ENCODE peak calls at places on chromosomes 7 and 10, in five cellular contexts. X is ovary, Q is heart left ventricle, B is body of pancreas, C is IMR-90. U is an unnamed sample. For H3K4me1, the result is how much of the 10 kb centered on the place peaks cover.

GRCh38 chr10:85139124-85139523 is 810.7 kb downstream of the CCSER2 start:
- DNase-seq in X (no peak), Q (no peak), B (no peak), C (no peak), U (no peak)

GRCh38 chr7:19772858-19773337 is 519 bp downstream of the TMEM196 start:
- DNase-seq in X (no peak), Q (no peak), B (peak), C (peak), U (no peak)

GRCh38 chr7:101265622-101266516 is 21.0 kb upstream of the FIS1 start:
- DNase-seq in X (no peak), Q (no peak), B (no peak), C (no peak), U (no peak)

GRCh38 chr7:25359471-25360059 is 131.3 kb upstream of the NPVF start:
- DNase-seq in X (no peak), Q (no peak), B (no peak), C (no peak), U (no peak)

GRCh38 chr7:145665499-145666258 is 450.9 kb upstream of the CNTNAP2 start:
- DNase-seq in X (no peak), Q (no peak), B (no peak), C (no peak), U (no peak)

GRCh38 chr7:13874783-13875182 is 114.7 kb downstream of the ETV1 start:
- DNase-seq in X (no peak), Q (no peak), B (no peak), C (peak), U (no peak)

GRCh38 chr10:30782543-30783461 is 153.2 kb upstream of the LYZL2 start:
- DNase-seq in X (no peak), Q (peak), B (no peak), C (peak), U (no peak)

GRCh38 chr7:46871516-46871915 is 710.4 kb downstream of the TNS3 start:
- DNase-seq in X (no peak), Q (no peak), B (no peak), C (no peak), U (no peak)

GRCh38 chr10:21340341-21340740 is 185.1 kb downstream of the SKIDA1 start:
- DNase-seq in X (no peak), Q (no peak), B (no peak), C (no peak), U (no peak)

GRCh38 chr10:50552308-50552707 is 71.4 kb downstream of the SGMS1 start:
- DNase-seq in X (no peak), Q (no peak), B (no peak), C (peak), U (no peak)

GRCh38 chr10:58511765-58512469 is 755 bp upstream of the BICC1 start:
- DNase-seq in X (peak), Q (peak), B (peak), C (peak), U (peak)

GRCh38 chr10:77049896-77050295 is 587.7 kb downstream of the KCNMA1 start:
- DNase-seq in X (no peak), Q (no peak), B (no peak), C (peak), U (no peak)

GRCh38 chr10:96614515-96614914 is 27.7 kb upstream of the TM9SF3 start:
- DNase-seq in X (no peak), Q (no peak), B (no peak), C (peak), U (no peak)

GRCh38 chr7:44100458-44101303 is 3.5 kb upstream of the AEBP1 start:
- DNase-seq in X (peak), Q (no peak), B (no peak), C (peak), U (no peak)

GRCh38 chr7:44101304-44101965 is 2.7 kb upstream of the AEBP1 start:
- DNase-seq in X (no peak), Q (no peak), B (no peak), C (no peak), U (no peak)

GRCh38 chr7:44103566-44103940 is 592 bp upstream of the AEBP1 start:
- DNase-seq in X (no peak), Q (no peak), B (no peak), C (no peak), U (no peak)

GRCh38 chr7:44102846-44103565 is 1.1 kb upstream of the AEBP1 start:
- DNase-seq in X (no peak), Q (no peak), B (no peak), C (no peak), U (no peak)

DNA sequence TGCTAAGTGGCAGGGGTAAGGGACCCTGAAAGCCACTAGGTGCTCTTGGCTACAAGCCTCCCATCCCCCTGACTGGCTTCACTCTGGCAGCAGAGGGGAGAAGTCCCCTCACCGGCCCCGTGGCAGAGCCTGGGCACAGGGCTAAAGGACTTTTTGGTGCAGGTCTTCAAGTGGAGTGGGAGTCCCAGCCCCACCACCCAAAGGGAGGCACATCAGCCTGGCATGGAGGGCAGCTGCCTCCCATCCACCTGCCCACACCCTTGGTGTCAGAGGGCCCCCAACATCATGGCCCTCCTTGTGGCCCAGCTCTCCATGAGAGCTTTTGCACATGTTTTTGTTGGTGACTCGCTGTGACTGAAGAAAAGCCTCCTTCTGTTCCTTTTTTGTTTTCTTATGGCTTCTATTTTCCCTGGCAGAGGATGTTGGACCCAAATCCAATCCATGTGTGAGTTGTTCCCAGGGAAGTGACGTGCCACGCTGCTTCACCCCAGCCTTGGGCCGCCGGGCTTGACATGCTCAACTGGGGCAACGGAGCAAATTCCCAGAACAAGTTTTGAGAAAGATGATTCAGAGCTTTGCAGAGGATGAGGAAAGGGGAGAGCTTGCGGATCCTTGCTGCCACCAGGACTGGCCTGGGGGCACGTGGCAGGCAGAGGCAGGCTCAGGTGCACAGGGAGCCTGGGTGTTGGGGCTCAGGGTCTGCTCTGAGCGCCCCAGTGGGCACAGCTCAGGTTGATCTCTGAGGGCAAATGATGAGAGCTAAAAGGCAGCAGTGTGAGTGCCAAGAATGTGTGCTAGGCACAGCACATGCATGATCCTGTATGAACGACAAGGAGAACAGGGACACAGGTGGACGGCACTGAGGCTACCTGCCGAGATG is 1.9 kb upstream of the AEBP1 start:
- DNase-seq in X (no peak), Q (no peak), B (no peak), C (peak), U (no peak)
- H3K4me1 ChIP-seq in X (under half), Q (half or more), B (under half), C (under half), U (under half)

GRCh38 chr10:106082865-106083264 is 1081.6 kb downstream of the SORCS1 start:
- DNase-seq in X (no peak), Q (no peak), B (no peak), C (no peak), U (no peak)

GRCh38 chr10:106089855-106090254 is 1074.7 kb downstream of the SORCS1 start:
- DNase-seq in X (no peak), Q (no peak), B (no peak), C (no peak), U (no peak)

GRCh38 chr10:106083572-106083971 is 1080.9 kb downstream of the SORCS1 start:
- DNase-seq in X (no peak), Q (no peak), B (no peak), C (no peak), U (no peak)

GRCh38 chr10:106086391-106086790 is 1078.1 kb downstream of the SORCS1 start:
- DNase-seq in X (no peak), Q (no peak), B (no peak), C (no peak), U (no peak)
- TF ChIP-seq CTCF in X (no peak), Q (no peak), B (no peak), C (no peak), U (no peak)

DNA sequence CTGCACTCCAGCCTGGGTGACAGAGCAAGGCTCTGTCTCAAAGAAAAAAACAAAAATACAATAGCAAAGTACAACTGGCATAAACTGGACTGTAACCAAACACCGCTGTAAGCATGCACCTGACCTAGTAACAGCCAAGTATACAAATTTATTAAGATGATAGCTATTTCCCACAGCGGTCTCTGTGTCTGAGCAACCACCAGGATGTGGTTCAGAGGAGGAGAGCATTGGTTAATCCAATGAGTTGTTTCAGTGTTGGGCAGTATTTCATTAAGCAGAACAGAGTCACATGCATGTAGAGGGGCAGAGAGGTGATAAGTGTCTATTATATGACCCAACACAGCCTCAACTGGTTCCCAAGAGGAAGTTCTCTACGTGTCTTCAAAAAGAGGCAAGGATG is 4.0 kb downstream of the SLC16A12 start:
- DNase-seq in X (no peak), Q (no peak), B (no peak), C (no peak), U (no peak)
- TF ChIP-seq POLR2A in X (no peak), Q (no peak), B (no peak), C (no peak), U (no peak)

GRCh38 chr10:110304780-110305421 is at the start of gene SMNDC1:
- DNase-seq in X (peak), Q (peak), B (peak), C (peak), U (peak)
- H3K4me1 ChIP-seq in X (under half), Q (under half), B (under half), C (under half), U (under half)

DNA sequence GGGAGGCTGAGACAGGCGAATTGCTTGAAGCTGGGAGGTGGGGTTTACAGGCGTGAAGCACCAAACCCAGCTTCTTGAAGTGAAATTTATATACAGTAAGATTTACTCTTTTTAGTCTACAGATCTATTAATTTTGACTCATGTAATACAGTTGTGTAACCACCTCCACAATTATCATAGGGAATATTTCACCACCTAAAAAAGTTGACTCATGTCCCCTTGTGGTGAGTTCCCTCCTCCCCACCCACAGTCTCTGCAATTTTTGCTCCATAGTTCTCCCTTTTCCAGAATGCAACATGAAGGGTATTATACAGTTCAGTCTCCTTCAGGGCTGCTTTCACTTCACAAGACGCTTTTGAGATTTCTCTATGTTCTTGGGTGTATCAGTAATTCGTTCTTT is 156.8 kb downstream of the FAM107B start:
- DNase-seq in X (no peak), Q (no peak), B (no peak), C (peak), U (no peak)
- TF ChIP-seq CTCF in X (no peak), Q (no peak), B (no peak), C (peak), U (no peak)

GRCh38 chr7:779480-779879 is 52.4 kb upstream of the PRKAR1B start:
- DNase-seq in X (no peak), Q (no peak), B (no peak), C (no peak), U (no peak)

GRCh38 chr7:777679-778078 is 50.6 kb upstream of the PRKAR1B start:
- DNase-seq in X (no peak), Q (no peak), B (no peak), C (no peak), U (no peak)

GRCh38 chr7:776992-777520 is 50.0 kb upstream of the PRKAR1B start:
- DNase-seq in X (no peak), Q (no peak), B (no peak), C (peak), U (no peak)

GRCh38 chr7:778968-779451 is 51.9 kb upstream of the PRKAR1B start:
- DNase-seq in X (no peak), Q (no peak), B (no peak), C (no peak), U (no peak)

GRCh38 chr7:778271-778967 is 51.3 kb upstream of the PRKAR1B start:
- DNase-seq in X (no peak), Q (no peak), B (no peak), C (peak), U (no peak)
- TF ChIP-seq POLR2A in X (no peak), Q (no peak), B (no peak), C (no peak), U (no peak)